ENCODE peak calls at places on chromosomes 5 and 9, in five cellular contexts. P is effector memory CD4-positive, alpha-beta T cell; X is foreskin fibroblast; H is cardiac fibroblast; D is Karpas-422. O is an unnamed sample.
A peak's percentile ranks its signal among the peaks of the same experiment; 100 is the strongest.

GRCh38 chr9:1273859-1274258 is 223.7 kb downstream of the DMRT2 start:
- DNase-seq in P (no peak), X (peak; percentile 57), H (no peak), D (no peak), O (no peak)

GRCh38 chr9:77864096-77864889 is 167.3 kb downstream of the GNAQ start:
- DNase-seq in P (no peak), X (no peak), H (peak; percentile 86), D (no peak), O (peak; percentile 75)

GRCh38 chr5:140293091-140293996 is 9.6 kb downstream of the PFDN1 start:
- DNase-seq in P (no peak), X (peak; percentile 58), H (peak; percentile 58), D (no peak), O (peak; percentile 27)

GRCh38 chr5:141709704-141710267 is 27.8 kb upstream of the ARAP3 start:
- DNase-seq in P (no peak), X (no peak), H (no peak), D (no peak), O (no peak)

GRCh38 chr5:160262665-160263064 is 33.4 kb downstream of the FABP6 start:
- DNase-seq in P (no peak), X (peak; percentile 30), H (peak; percentile 14), D (no peak), O (peak; percentile 94)

GRCh38 chr5:133487093-133487492 is 125.2 kb downstream of the FSTL4 start:
- DNase-seq in P (no peak), X (no peak), H (no peak), D (no peak), O (no peak)

GRCh38 chr9:74379718-74380117 is 117.4 kb upstream of the RORB start:
- DNase-seq in P (peak; percentile 3), X (no peak), H (no peak), D (peak; percentile 51), O (peak; percentile 1)

GRCh38 chr9:124782661-124783574 is 6.0 kb downstream of the OLFML2A start:
- DNase-seq in P (no peak), X (no peak), H (no peak), D (peak; percentile 23), O (no peak)

GRCh38 chr9:116756995-116757394 is 69.9 kb downstream of the TRIM32 start:
- DNase-seq in P (no peak), X (no peak), H (no peak), D (no peak), O (no peak)

GRCh38 chr5:4857761-4858160 is 282.4 kb upstream of the ADAMTS16 start:
- DNase-seq in P (no peak), X (no peak), H (no peak), D (no peak), O (no peak)

GRCh38 chr5:129963359-129963758 is 59.1 kb downstream of the CHSY3 start:
- DNase-seq in P (no peak), X (peak; percentile 93), H (peak; percentile 81), D (no peak), O (no peak)

GRCh38 chr9:38343552-38343951 is 49.0 kb upstream of the ALDH1B1 start:
- DNase-seq in P (no peak), X (no peak), H (no peak), D (no peak), O (no peak)
- H3K4me3 ChIP-seq in P (no peak overlapping the region), X (no peak overlapping the region), H (no peak overlapping the region), D (no peak overlapping the region), O (no peak overlapping the region)

DNA sequence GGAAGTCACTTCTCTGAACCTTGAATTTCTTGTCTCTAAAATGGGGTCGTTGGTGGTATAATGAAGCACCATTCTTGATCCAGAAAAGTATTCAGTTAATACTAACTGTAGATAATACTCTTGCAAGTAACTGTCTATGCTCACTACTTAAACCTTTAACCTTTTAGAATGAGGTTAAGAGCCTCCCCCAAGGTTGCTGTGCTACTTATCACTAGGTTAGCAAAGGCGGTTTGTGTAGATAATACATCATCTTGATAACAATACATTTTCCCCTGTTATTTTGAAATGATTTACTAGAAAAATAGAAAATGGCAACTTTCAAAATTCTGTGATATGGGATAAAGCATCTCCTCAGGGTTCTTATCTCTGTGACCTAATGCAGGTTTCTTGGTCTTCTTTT is 12.6 kb downstream of the MAP3K1 start:
- DNase-seq in P (no peak), X (no peak), H (no peak), D (no peak), O (no peak)
- H3K4me3 ChIP-seq in P (no peak overlapping the region), X (no peak overlapping the region), H (no peak overlapping the region), D (no peak overlapping the region), O (no peak overlapping the region)

DNA sequence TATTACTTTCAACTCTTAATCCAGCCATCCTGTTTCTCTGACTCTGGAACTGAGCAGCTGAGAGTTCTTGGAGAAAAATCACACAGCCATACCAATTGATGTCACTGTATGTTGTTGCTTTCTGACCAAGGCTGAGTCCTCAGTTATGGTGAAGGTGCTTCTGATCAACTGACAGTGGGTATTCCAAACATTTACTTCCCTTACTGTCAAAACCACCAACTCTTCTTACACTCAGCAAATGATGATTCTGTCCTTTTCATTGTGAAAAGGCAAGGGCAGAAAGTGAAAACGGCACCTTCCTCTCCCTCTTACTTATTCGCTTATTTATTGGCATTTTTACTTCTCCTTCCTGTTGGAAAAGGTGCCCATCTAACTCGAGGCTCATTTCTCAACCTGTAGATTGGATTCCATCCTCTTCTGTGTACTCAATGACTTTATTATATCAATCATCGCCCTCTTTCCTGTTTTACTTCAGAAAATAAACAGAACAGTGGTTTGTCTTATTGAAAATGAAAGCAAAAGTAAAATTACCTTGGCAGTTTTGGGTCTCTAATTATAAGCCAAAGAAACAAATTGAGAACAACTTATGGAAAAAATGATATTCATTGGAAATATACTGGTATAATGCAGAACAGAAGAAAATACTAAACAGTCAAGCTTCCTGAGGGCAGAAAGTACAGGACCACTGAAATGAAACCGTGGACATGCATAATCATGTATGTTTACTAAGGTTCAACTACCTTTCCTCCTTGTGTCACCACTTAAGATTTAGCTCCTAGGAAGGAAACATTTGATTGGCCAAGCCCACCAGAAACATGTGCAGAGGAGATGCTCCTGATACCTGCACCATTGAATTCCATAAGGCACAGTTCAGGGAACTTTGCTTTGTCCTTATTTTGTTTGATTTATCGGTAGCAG is 104.5 kb upstream of the CHD1 start:
- DNase-seq in P (no peak), X (peak; percentile 31), H (peak; percentile 4), D (no peak), O (no peak)
- H3K4me3 ChIP-seq in P (peak overlapping the region; percentile 52), X (no peak overlapping the region), H (peak overlapping the region; percentile 1), D (peak overlapping the region; percentile 55), O (peak overlapping the region; percentile 62)

DNA sequence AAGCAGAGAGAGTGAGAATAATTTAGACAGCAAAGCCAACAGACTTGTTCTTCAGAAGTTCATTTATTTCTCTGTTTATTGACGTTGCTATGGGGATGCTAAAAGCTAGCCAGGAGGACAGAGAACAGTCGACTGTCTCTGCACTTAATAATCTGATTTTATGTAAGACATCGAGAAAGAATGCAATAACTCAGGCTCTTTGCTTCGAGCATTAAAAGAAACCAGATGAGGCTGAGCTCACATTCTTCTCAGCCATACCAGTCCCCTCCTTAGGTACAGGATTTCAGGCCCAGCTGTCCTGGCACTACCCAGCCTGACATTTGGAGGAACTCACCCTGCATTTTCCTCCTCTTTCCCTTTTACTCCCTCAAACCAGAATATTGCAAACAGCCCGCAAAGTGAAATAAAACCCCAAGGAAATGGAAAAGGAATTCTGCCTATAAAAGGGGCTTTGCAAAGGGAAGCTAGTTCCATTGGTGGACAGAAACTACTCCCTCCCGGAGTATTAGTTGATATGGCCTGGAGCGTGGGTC is 44.5 kb upstream of the DPYSL3 start:
- DNase-seq in P (no peak), X (peak; percentile 82), H (peak; percentile 92), D (no peak), O (no peak)
- H3K4me3 ChIP-seq in P (no peak overlapping the region), X (peak overlapping the region; percentile 22), H (no peak overlapping the region), D (no peak overlapping the region), O (no peak overlapping the region)

O was measured in NB4.